ENCODE peak calls at places on chromosomes 2 and 18, in seven cellular contexts. C is HTR-8/SVneo; J is right cardiac atrium; I is stimulated activated CD4-positive, alpha-beta T cell treated with anti-CD3 and anti-CD28 coated beads, Interleukin-1b, Interleukin-23, amount 100 ng/mL, for 4 hours; G is NCI-H774; W is T-helper 9 cell; Y is sciatic nerve. A is an unnamed sample.

GRCh38 chr2:24874025-24874424 is 46.0 kb downstream of the ADCY3 start:
- DNase-seq in C (no peak), J (peak), I (no peak), G (no peak), W (no peak), Y (peak), A (no peak)

GRCh38 chr2:84866121-84866520 is 14.8 kb downstream of the TRABD2A start:
- DNase-seq in C (no peak), J (no peak), I (no peak), G (no peak), W (no peak), Y (peak), A (no peak)

GRCh38 chr2:111042772-111043771 is 77.6 kb upstream of the BCL2L11 start:
- DNase-seq in C (no peak), J (no peak), I (no peak), G (no peak), W (no peak), Y (no peak), A (no peak)

GRCh38 chr2:164821338-164821737 is 20.3 kb downstream of the COBLL1 start:
- DNase-seq in C (no peak), J (no peak), I (no peak), G (no peak), W (no peak), Y (no peak), A (no peak)

GRCh38 chr2:17857016-17857415 is 21.5 kb upstream of the KCNS3 start:
- DNase-seq in C (no peak), J (no peak), I (no peak), G (no peak), W (no peak), Y (no peak), A (no peak)

GRCh38 chr2:229931241-229931640 is 8.9 kb downstream of the FBXO36 start:
- DNase-seq in C (no peak), J (no peak), I (no peak), G (peak), W (no peak), Y (no peak), A (no peak)

GRCh38 chr2:102126660-102127059 is 15.9 kb upstream of the IL1R1 start:
- DNase-seq in C (no peak), J (no peak), I (no peak), G (no peak), W (no peak), Y (no peak), A (no peak)

GRCh38 chr18:63016270-63016669 is 300.9 kb downstream of the PHLPP1 start:
- DNase-seq in C (peak), J (no peak), I (peak), G (peak), W (peak), Y (no peak), A (no peak)

GRCh38 chr2:105321875-105322646 is 7.5 kb downstream of the TGFBRAP1 start:
- DNase-seq in C (no peak), J (no peak), I (no peak), G (no peak), W (no peak), Y (no peak), A (no peak)

GRCh38 chr2:149858214-149858613 is 270.6 kb upstream of the MMADHC start:
- DNase-seq in C (no peak), J (no peak), I (no peak), G (no peak), W (no peak), Y (no peak), A (no peak)